ENCODE peak calls at places on chromosomes 5 and 9, in five cellular contexts. S, O, M, Z and J are unnamed samples.

GRCh38 chr5:121108725-121109124 is 644.6 kb downstream of the PRR16 start:
- DNase-seq in S (no peak), O (no peak), M (no peak), Z (no peak), J (no peak)

GRCh38 chr9:79492092-79492995 is 79.4 kb upstream of the TLE4 start:
- DNase-seq in S (no peak), O (no peak), M (no peak), Z (no peak), J (no peak)

GRCh38 chr9:23621166-23621565 is 204.9 kb downstream of the ELAVL2 start:
- DNase-seq in S (no peak), O (peak), M (no peak), Z (no peak), J (no peak)

GRCh38 chr5:14851067-14851422 is 20.5 kb downstream of the ANKH start:
- DNase-seq in S (no peak), O (no peak), M (no peak), Z (no peak), J (no peak)

GRCh38 chr9:104075801-104076753 is 18.0 kb upstream of the SMC2 start:
- DNase-seq in S (no peak), O (peak), M (no peak), Z (no peak), J (no peak)

GRCh38 chr9:133008406-133008805 is 22.4 kb upstream of the GTF3C5 start:
- DNase-seq in S (no peak), O (no peak), M (no peak), Z (no peak), J (no peak)

GRCh38 chr9:35606138-35606504 is 1.1 kb downstream of the TESK1 start:
- DNase-seq in S (no peak), O (no peak), M (no peak), Z (no peak), J (no peak)

GRCh38 chr5:153900703-153901395 is 137.9 kb downstream of the FAM114A2 start:
- DNase-seq in S (no peak), O (no peak), M (no peak), Z (no peak), J (no peak)